ENCODE peak calls at places on chromosomes 12 and 14, in four cellular contexts. O is SW480; Z is NCI-H510A treated with DMSO at 0.1 percent for 48 hours; I is CD8-positive, alpha-beta T cell. J is an unnamed sample.

GRCh38 chr14:36750244-36750643 is 88.6 kb downstream of the PAX9 start:
- DNase-seq in O (no peak), Z (no peak), I (no peak), J (no peak)

GRCh38 chr12:12249216-12250050 is 17.4 kb downstream of the LRP6 start:
- DNase-seq in O (no peak), Z (no peak), I (no peak), J (peak; percentile 46)

GRCh38 chr12:68521321-68521839 is 89.3 kb upstream of the RAP1B start:
- DNase-seq in O (no peak), Z (no peak), I (no peak), J (no peak)

GRCh38 chr12:105977256-105978051 is 161.3 kb downstream of the NUAK1 start:
- DNase-seq in O (no peak), Z (no peak), I (no peak), J (no peak)

GRCh38 chr12:41932470-41932991 is 212.1 kb downstream of the GXYLT1 start:
- DNase-seq in O (peak; percentile 18), Z (peak; percentile 78), I (peak; percentile 17), J (peak; percentile 18)

GRCh38 chr12:561908-562593 is 101.2 kb downstream of the NINJ2 start:
- DNase-seq in O (no peak), Z (no peak), I (no peak), J (no peak)

GRCh38 chr12:93595336-93595735 is 22.9 kb downstream of the SOCS2 start:
- DNase-seq in O (no peak), Z (no peak), I (no peak), J (no peak)

GRCh38 chr14:55731881-55732498 is 152.0 kb downstream of the KTN1 start:
- DNase-seq in O (no peak), Z (peak; percentile 33), I (peak; percentile 38), J (peak; percentile 49)

GRCh38 chr12:57299514-57300016 is 48.6 kb upstream of the STAC3 start:
- DNase-seq in O (no peak), Z (peak; percentile 74), I (no peak), J (no peak)

GRCh38 chr12:8077207-8077606 is 4.9 kb upstream of the NECAP1 start:
- DNase-seq in O (peak; percentile 70), Z (no peak), I (no peak), J (no peak)

GRCh38 chr12:115422845-115423545 is 739.0 kb upstream of the TBX3 start:
- DNase-seq in O (no peak), Z (no peak), I (no peak), J (no peak)

GRCh38 chr12:67482751-67483661 is 165.5 kb upstream of the DYRK2 start:
- DNase-seq in O (no peak), Z (peak; percentile 73), I (peak; percentile 89), J (peak; percentile 93)

GRCh38 chr12:124481257-124481750 is 86.1 kb downstream of the NCOR2 start:
- DNase-seq in O (no peak), Z (no peak), I (no peak), J (no peak)

GRCh38 chr12:19227190-19227879 is 97.8 kb downstream of the PLEKHA5 start:
- DNase-seq in O (no peak), Z (no peak), I (no peak), J (no peak)

GRCh38 chr12:102300824-102301461 is 103.3 kb upstream of the PMCH start:
- DNase-seq in O (peak; percentile 8), Z (peak; percentile 7), I (no peak), J (peak; percentile 81)

GRCh38 chr14:82951171-82951570 is 1417.5 kb upstream of the SEL1L start:
- DNase-seq in O (no peak), Z (no peak), I (no peak), J (no peak)

GRCh38 chr14:69658664-69659261 is 47.4 kb downstream of the SUSD6 start:
- DNase-seq in O (peak; percentile 83), Z (no peak), I (no peak), J (no peak)

GRCh38 chr14:31827325-31827724 is 249.8 kb upstream of the ARHGAP5 start:
- DNase-seq in O (no peak), Z (peak; percentile 42), I (no peak), J (no peak)

GRCh38 chr12:132600048-132601032 is 10.0 kb downstream of the LRCOL1 start:
- DNase-seq in O (peak; percentile 56), Z (peak; percentile 90), I (peak; percentile 41), J (peak; percentile 63)